ENCODE peak calls at places on chromosomes 6 and 20, in four cellular contexts. Y is IMR-90, C is trophoblast cell, X is mesendoderm. E is an unnamed sample.

GRCh38 chr20:56442381-56443365 is 25.8 kb upstream of the RTF2 start:
- DNase-seq in Y (peak), C (peak), X (no peak), E (peak)

GRCh38 chr6:129719692-129720091 is 9.7 kb upstream of the ARHGAP18 start:
- DNase-seq in Y (peak), C (no peak), X (no peak), E (no peak)

GRCh38 chr20:24506696-24507095 is 37.3 kb downstream of the SYNDIG1 start:
- DNase-seq in Y (no peak), C (no peak), X (no peak), E (no peak)

GRCh38 chr20:46118481-46119020 is 437 bp downstream of the CD40 start:
- DNase-seq in Y (no peak), C (no peak), X (peak), E (peak)

GRCh38 chr6:25156123-25156522 is 123.1 kb upstream of the CARMIL1 start:
- DNase-seq in Y (peak), C (peak), X (no peak), E (no peak)

GRCh38 chr6:17728551-17729222 is 22.0 kb upstream of the NUP153 start:
- DNase-seq in Y (no peak), C (no peak), X (no peak), E (no peak)

GRCh38 chr6:139982652-139983051 is 608.2 kb upstream of the CITED2 start:
- DNase-seq in Y (peak), C (no peak), X (peak), E (peak)

GRCh38 chr6:89217308-89217999 is at the start of gene GABRR1:
- DNase-seq in Y (no peak), C (no peak), X (no peak), E (no peak)

GRCh38 chr6:170135821-170136471 is 154.9 kb downstream of the DLL1 start:
- DNase-seq in Y (no peak), C (no peak), X (no peak), E (no peak)

GRCh38 chr6:3005077-3005476 is 5.4 kb downstream of the NQO2 start:
- DNase-seq in Y (no peak), C (no peak), X (no peak), E (no peak)

GRCh38 chr20:58127731-58128130 is 100.7 kb downstream of the ANKRD60 start:
- DNase-seq in Y (peak), C (no peak), X (no peak), E (no peak)

GRCh38 chr6:28134015-28134414 is 7.7 kb upstream of the ZKSCAN8 start:
- DNase-seq in Y (peak), C (peak), X (peak), E (peak)

GRCh38 chr6:143697401-143697800 is 19.6 kb downstream of the PHACTR2 start:
- DNase-seq in Y (no peak), C (no peak), X (no peak), E (no peak)

GRCh38 chr6:87407531-87407895 is 259 bp upstream of the CFAP206 start:
- DNase-seq in Y (peak), C (no peak), X (no peak), E (peak)

GRCh38 chr6:166494757-166495486 is 91.6 kb downstream of the RAMACL start:
- DNase-seq in Y (no peak), C (no peak), X (peak), E (no peak)

GRCh38 chr6:34425132-34425497 is 754 bp downstream of the RPS10 start:
- DNase-seq in Y (no peak), C (peak), X (no peak), E (peak)

GRCh38 chr6:106751501-106752252 is 122.3 kb downstream of the QRSL1 start:
- DNase-seq in Y (peak), C (peak), X (peak), E (no peak)
- H2AK5ac ChIP-seq in Y (no peak), C (no peak), X (no peak), E (peak)

GRCh38 chr20:48390981-48391380 is 436.8 kb downstream of the PREX1 start:
- DNase-seq in Y (no peak), C (no peak), X (no peak), E (no peak)

GRCh38 chr20:48393311-48393685 is 434.5 kb downstream of the PREX1 start:
- DNase-seq in Y (no peak), C (no peak), X (no peak), E (no peak)

GRCh38 chr20:48394415-48395081 is 433.3 kb downstream of the PREX1 start:
- DNase-seq in Y (no peak), C (no peak), X (no peak), E (no peak)

GRCh38 chr20:48393721-48394120 is 434.1 kb downstream of the PREX1 start:
- DNase-seq in Y (no peak), C (no peak), X (no peak), E (no peak)

GRCh38 chr20:48392407-48393310 is 435.1 kb downstream of the PREX1 start:
- DNase-seq in Y (no peak), C (no peak), X (no peak), E (no peak)
- H3K23ac ChIP-seq in Y (no peak), C (no peak), X (no peak), E (no peak)

DNA sequence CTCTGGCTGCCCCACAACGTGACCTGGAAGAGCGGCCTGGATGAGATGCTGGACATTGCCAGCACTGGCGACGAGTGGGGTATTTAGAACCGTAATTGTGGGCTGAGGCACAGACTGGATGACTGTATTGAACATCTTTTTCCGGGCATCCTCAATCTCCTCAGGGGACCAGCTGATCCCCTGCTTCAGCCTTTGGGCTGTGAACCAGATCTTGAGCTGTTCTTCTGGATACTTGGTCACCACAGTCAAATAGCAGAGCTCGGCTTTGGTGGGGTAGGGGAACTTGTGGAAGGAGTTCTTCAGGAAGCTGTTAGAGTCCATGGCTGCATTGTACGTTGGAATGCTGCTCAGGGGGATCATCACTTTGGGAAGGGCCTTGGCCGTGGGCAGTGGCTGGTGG is 66.3 kb downstream of the PLCG1 start:
- DNase-seq in Y (no peak), C (no peak), X (no peak), E (no peak)
- H2AK5ac ChIP-seq in Y (no peak), C (no peak), X (no peak), E (no peak)

DNA sequence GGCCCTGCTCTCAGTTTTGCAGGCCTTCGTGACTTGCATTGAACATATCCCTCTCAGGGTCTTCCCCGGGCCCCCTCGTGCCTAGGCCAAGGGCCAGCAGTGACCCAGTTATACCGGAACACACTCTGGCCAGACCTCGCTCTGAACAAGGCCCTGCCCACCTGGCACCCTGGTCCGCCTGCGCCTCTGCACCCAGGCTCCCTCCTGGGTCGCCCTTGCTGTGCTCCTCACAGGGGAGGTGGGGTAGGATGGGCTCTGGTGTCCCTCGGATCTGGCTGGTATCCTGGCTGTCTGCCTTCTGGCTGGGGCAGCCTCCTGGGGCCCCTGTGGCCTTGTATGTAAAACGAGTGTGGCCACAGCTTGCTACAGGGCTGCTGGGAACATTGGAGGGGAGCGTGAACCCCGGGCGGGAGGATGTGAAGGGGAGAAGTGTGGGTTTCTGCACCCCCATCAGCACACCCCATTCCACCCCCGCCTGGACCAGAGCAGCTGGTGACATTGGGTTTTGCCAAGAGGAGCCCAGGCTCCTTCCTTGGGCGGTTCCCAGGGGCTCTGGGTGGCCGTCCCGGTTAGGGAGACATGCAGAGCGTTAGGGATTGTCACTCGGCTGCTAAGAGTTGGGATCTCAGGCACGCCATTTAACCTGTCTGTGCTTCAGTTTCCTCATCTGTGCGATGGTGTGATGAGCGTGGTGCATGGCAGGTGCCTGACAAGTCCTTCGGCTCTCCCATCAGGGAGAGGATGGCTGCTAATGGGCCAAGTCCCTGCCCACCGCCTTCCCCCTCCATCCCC is 17.5 kb downstream of the SRC start:
- DNase-seq in Y (no peak), C (no peak), X (no peak), E (no peak)
- H3K23ac ChIP-seq in Y (no peak), C (no peak), X (no peak), E (no peak)

GRCh38 chr20:32517914-32518592 is 67.1 kb downstream of the NOL4L start:
- DNase-seq in Y (no peak), C (no peak), X (no peak), E (no peak)
- H2AK5ac ChIP-seq in Y (no peak), C (peak), X (no peak), E (no peak)

DNA sequence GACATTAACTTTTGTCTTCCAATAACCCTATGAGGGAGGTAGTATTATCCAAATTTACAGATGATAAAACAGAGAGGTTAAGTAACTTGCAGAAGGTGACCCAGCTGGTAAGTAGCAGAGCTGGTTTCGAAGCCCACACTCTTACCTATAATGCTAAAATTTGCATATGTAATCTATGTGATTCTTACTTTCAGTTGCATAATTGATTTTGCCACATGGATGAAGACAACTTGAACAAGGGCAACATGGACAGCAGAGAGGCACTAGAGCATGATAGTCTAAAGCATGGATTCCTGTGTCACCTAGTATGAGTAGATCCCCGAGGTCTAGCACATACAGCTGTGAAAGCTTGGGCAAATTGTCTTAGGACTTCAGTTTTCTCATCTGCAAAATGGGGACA is 117.6 kb upstream of the DTNBP1 start:
- DNase-seq in Y (no peak), C (no peak), X (no peak), E (no peak)
- H3K23ac ChIP-seq in Y (no peak), C (no peak), X (no peak), E (no peak)

GRCh38 chr6:14642106-14642505 is 524.5 kb downstream of the CD83 start:
- DNase-seq in Y (no peak), C (no peak), X (no peak), E (no peak)

GRCh38 chr6:14639983-14640599 is 522.5 kb downstream of the CD83 start:
- DNase-seq in Y (peak), C (no peak), X (peak), E (no peak)

GRCh38 chr6:14641401-14641800 is 523.8 kb downstream of the CD83 start:
- DNase-seq in Y (no peak), C (no peak), X (peak), E (no peak)

GRCh38 chr6:14638932-14639875 is 521.6 kb downstream of the CD83 start:
- DNase-seq in Y (peak), C (peak), X (peak), E (peak)

GRCh38 chr6:14640631-14641030 is 523.1 kb downstream of the CD83 start:
- DNase-seq in Y (no peak), C (no peak), X (no peak), E (no peak)
- H2AK5ac ChIP-seq in Y (no peak), C (no peak), X (no peak), E (no peak)